ENCODE peak calls at places on chromosomes 4 and X, in seven cellular contexts. M is mesenchymal stem cell; E is AG08395; S is iPS-NIHi11; O is Ammon's horn; Y is activated CD4-positive, alpha-beta T cell treated with anti-CD3 and anti-CD28 coated beads for 48 hours; G is stimulated activated CD4-positive, alpha-beta T cell treated with anti-CD3 and anti-CD28 coated beads, Interleukin-12 subunit alpha, Interleukin-12 subunit beta, amount 100 ng/mL, for 4 hours. D is an unnamed sample.

GRCh38 chr4:121272526-121272925 is 108.3 kb downstream of the QRFPR start:
- DNase-seq in E (no peak), O (no peak), G (no peak), Y (no peak), M (peak; percentile 76), S (no peak), D (no peak)

GRCh38 chr4:145099653-145100052 is 1.5 kb downstream of the ABCE1 start:
- DNase-seq in O (no peak), M (no peak), E (peak; percentile 6), Y (no peak), S (no peak), G (no peak), D (no peak)

GRCh38 chrX:108722561-108722960 is 13.8 kb downstream of the IRS4 start:
- DNase-seq in G (no peak), M (no peak), E (no peak), O (no peak), S (no peak), Y (no peak), D (no peak)

GRCh38 chrX:117510453-117510852 is 606.2 kb downstream of the KLHL13 start:
- DNase-seq in E (no peak), O (peak; percentile 9), S (peak; percentile 20), G (no peak), M (no peak), Y (no peak), D (no peak)

GRCh38 chr4:100525689-100526088 is 7.9 kb upstream of the EMCN start:
- DNase-seq in E (no peak), S (no peak), O (no peak), M (no peak), G (no peak), Y (no peak), D (no peak)

GRCh38 chr4:7722716-7723115 is 216.9 kb downstream of the AFAP1 start:
- DNase-seq in S (no peak), M (no peak), E (peak; percentile 34), Y (no peak), O (no peak), G (no peak), D (no peak)

GRCh38 chr4:107035711-107036601 is at the start of gene DKK2:
- DNase-seq in G (no peak), E (peak; percentile 21), S (peak; percentile 37), M (peak; percentile 58), O (peak; percentile 17), Y (peak; percentile 11), D (no peak)

GRCh38 chr4:76096076-76096475 is 21.6 kb downstream of the ART3 start:
- DNase-seq in E (no peak), G (no peak), S (no peak), O (no peak), M (no peak), Y (no peak), D (no peak)

GRCh38 chr4:153014460-153014859 is 78.3 kb downstream of the FHDC1 start:
- DNase-seq in Y (no peak), O (no peak), M (no peak), G (no peak), S (no peak), E (peak; percentile 13), D (peak; percentile 88)

GRCh38 chr4:8270912-8271815 is 1.6 kb downstream of the HTRA3 start:
- DNase-seq in S (no peak), G (no peak), M (peak; percentile 64), Y (no peak), O (no peak), E (no peak), D (no peak)

GRCh38 chr4:78654809-78655208 is 103.2 kb downstream of the ANXA3 start:
- DNase-seq in M (no peak), O (no peak), S (no peak), G (no peak), E (peak; percentile 56), Y (no peak), D (no peak)

GRCh38 chrX:55767100-55767499 is 49.6 kb downstream of the RRAGB start:
- DNase-seq in G (no peak), M (no peak), Y (no peak), S (no peak), O (no peak), E (peak; percentile 5), D (no peak)

GRCh38 chr4:99043346-99043745 is 45.2 kb downstream of the ADH5 start:
- DNase-seq in M (no peak), Y (no peak), S (no peak), G (no peak), O (no peak), E (no peak), D (no peak)

GRCh38 chrX:123563167-123563566 is 169.7 kb downstream of the THOC2 start:
- DNase-seq in O (no peak), S (no peak), Y (no peak), E (no peak), M (no peak), G (no peak), D (no peak)

GRCh38 chr4:53355919-53356521 is 9.8 kb downstream of the SCFD2 start:
- DNase-seq in E (no peak), S (no peak), O (no peak), G (no peak), M (no peak), Y (no peak), D (no peak)

GRCh38 chr4:131547506-131547981 is 1601.5 kb upstream of the PCDH10 start:
- DNase-seq in M (no peak), Y (no peak), G (no peak), O (no peak), E (no peak), S (no peak), D (no peak)

GRCh38 chr4:78776729-78777555 is 792 bp downstream of the BMP2K start:
- DNase-seq in S (peak; percentile 47), G (peak; percentile 32), Y (peak; percentile 66), M (peak; percentile 71), O (peak; percentile 40), E (peak; percentile 71), D (peak; percentile 30)

GRCh38 chrX:67648361-67648760 is 104.5 kb downstream of the AR start:
- DNase-seq in S (no peak), O (no peak), M (no peak), E (no peak), G (no peak), Y (no peak), D (no peak)

GRCh38 chr4:8191136-8191747 is 7.8 kb upstream of the SH3TC1 start:
- DNase-seq in G (no peak), O (peak; percentile 71), M (peak; percentile 94), E (no peak), S (peak; percentile 16), Y (no peak), D (peak; percentile 6)

GRCh38 chr4:139171878-139172691 is 4.9 kb downstream of the ELF2 start:
- DNase-seq in E (no peak), M (peak; percentile 53), Y (peak; percentile 38), O (no peak), S (no peak), G (no peak), D (no peak)

GRCh38 chrX:10111364-10112148 is 45.2 kb upstream of the CLCN4 start:
- DNase-seq in O (no peak), G (peak; percentile 25), S (no peak), Y (peak; percentile 63), M (peak; percentile 37), E (peak; percentile 32), D (no peak)

GRCh38 chr4:47209833-47210232 is 178.5 kb downstream of the GABRB1 start:
- DNase-seq in E (no peak), G (no peak), M (peak; percentile 84), S (no peak), O (no peak), Y (no peak), D (no peak)

GRCh38 chr4:13656569-13656988 is 29.1 kb upstream of the BOD1L1 start:
- DNase-seq in M (peak; percentile 70), E (peak; percentile 65), G (peak; percentile 75), S (peak; percentile 56), Y (peak; percentile 84), O (peak; percentile 76), D (peak; percentile 65)

GRCh38 chr4:100906973-100907372 is 389.2 kb upstream of the EMCN start:
- DNase-seq in Y (no peak), O (no peak), S (no peak), E (no peak), M (no peak), G (no peak), D (no peak)

GRCh38 chr4:83011779-83012630 is 1.4 kb upstream of the LIN54 start:
- DNase-seq in G (no peak), M (peak; percentile 72), O (peak; percentile 47), S (peak; percentile 35), Y (peak; percentile 60), E (peak; percentile 5), D (peak; percentile 35)

GRCh38 chrX:66042307-66043077 is 2.6 kb upstream of the VSIG4 start:
- DNase-seq in G (no peak), M (no peak), Y (no peak), E (no peak), O (no peak), S (no peak), D (no peak)

GRCh38 chr4:105145913-105146285 is 777 bp upstream of the TET2 start:
- DNase-seq in M (no peak), G (peak; percentile 38), E (no peak), Y (peak; percentile 44), S (peak; percentile 38), O (peak; percentile 22), D (peak; percentile 28)

GRCh38 chrX:21674430-21675186 is 16.5 kb upstream of the KLHL34 start:
- DNase-seq in Y (no peak), O (no peak), G (no peak), E (no peak), M (no peak), S (no peak), D (no peak)

GRCh38 chr4:166622425-166622977 is 611.8 kb downstream of the SPOCK3 start:
- DNase-seq in M (no peak), O (no peak), G (no peak), S (no peak), E (no peak), Y (no peak), D (no peak)

GRCh38 chr4:113718252-113718651 is 43.3 kb downstream of the CAMK2D start:
- DNase-seq in G (no peak), O (no peak), E (no peak), M (no peak), Y (no peak), S (no peak), D (no peak)

GRCh38 chr4:44421330-44421729 is 27.3 kb downstream of the KCTD8 start:
- DNase-seq in O (no peak), M (no peak), G (no peak), E (no peak), Y (no peak), S (no peak), D (no peak)

GRCh38 chr4:165027762-165028402 is 3.9 kb upstream of the TRIM60 start:
- DNase-seq in E (no peak), Y (no peak), O (peak; percentile 21), S (no peak), M (peak; percentile 1), G (no peak), D (no peak)

GRCh38 chr4:163391756-163392155 is 48.1 kb downstream of the NPY5R start:
- DNase-seq in M (peak; percentile 13), S (no peak), E (no peak), O (no peak), Y (no peak), G (no peak), D (no peak)

GRCh38 chr4:170853422-170854021 is 763.8 kb upstream of the AADAT start:
- DNase-seq in Y (peak; percentile 35), G (no peak), O (peak; percentile 7), E (no peak), M (peak; percentile 51), S (peak; percentile 65), D (peak; percentile 15)

GRCh38 chr4:3207531-3208037 is 41.4 kb upstream of the MSANTD1 start:
- DNase-seq in G (no peak), S (no peak), E (peak; percentile 18), O (no peak), Y (no peak), M (peak; percentile 12), D (no peak)

D was measured in cerebellar cortex.